ENCODE peak calls at places on chromosomes 1 and 21, in four cellular contexts. B, G, Z and S are unnamed samples.

GRCh38 chr1:230747886-230748800 is 955 bp downstream of the CAPN9 start:
- DNase-seq in G (no peak), B (no peak), Z (no peak), S (no peak)

GRCh38 chr1:178704833-178705232 is 20.2 kb upstream of the RALGPS2 start:
- DNase-seq in B (no peak), G (no peak), Z (no peak), S (no peak)

GRCh38 chr1:38151399-38151798 is 104.8 kb upstream of the POU3F1 start:
- DNase-seq in G (no peak), B (no peak), Z (no peak), S (no peak)

GRCh38 chr1:231241751-231242150 is 739 bp downstream of the GNPAT start:
- DNase-seq in B (peak; percentile 29), G (no peak), Z (no peak), S (no peak)

GRCh38 chr1:241900381-241900780 is 52.4 kb downstream of the EXO1 start:
- DNase-seq in B (no peak), Z (no peak), G (no peak), S (no peak)

GRCh38 chr1:96075704-96076455 is 645.7 kb upstream of the PTBP2 start:
- DNase-seq in B (peak; percentile 19), G (no peak), Z (no peak), S (no peak)

GRCh38 chr1:66278260-66279046 is 255.5 kb upstream of the SGIP1 start:
- DNase-seq in Z (no peak), B (no peak), G (no peak), S (peak; percentile 92)

GRCh38 chr1:44594871-44595735 is 79.2 kb downstream of the TMEM53 start:
- DNase-seq in B (peak; percentile 63), Z (peak; percentile 71), G (no peak), S (peak; percentile 82)

GRCh38 chr21:26471116-26471505 is 102.0 kb downstream of the CYYR1 start:
- DNase-seq in B (no peak), Z (no peak), G (no peak), S (no peak)

GRCh38 chr1:212433577-212434462 is 1.1 kb downstream of the NENF start:
- DNase-seq in B (peak; percentile 19), Z (no peak), G (no peak), S (no peak)

GRCh38 chr1:39609618-39610331 is 29.7 kb downstream of the HEYL start:
- DNase-seq in Z (peak; percentile 90), B (peak; percentile 42), G (no peak), S (peak; percentile 15)

GRCh38 chr1:227918736-227919135 is 29.0 kb downstream of the WNT9A start:
- DNase-seq in G (no peak), Z (no peak), B (no peak), S (no peak)

GRCh38 chr21:45454924-45455315 is 50.0 kb downstream of the COL18A1 start:
- DNase-seq in Z (no peak), G (no peak), B (no peak), S (no peak)

GRCh38 chr1:234752927-234753326 is 142.9 kb upstream of the IRF2BP2 start:
- DNase-seq in Z (no peak), B (no peak), G (no peak), S (no peak)

GRCh38 chr1:4690951-4691675 is 36.7 kb downstream of the AJAP1 start:
- DNase-seq in B (no peak), G (no peak), Z (no peak), S (no peak)

GRCh38 chr1:31937300-31938183 is 626 bp downstream of the PTP4A2 start:
- DNase-seq in B (peak; percentile 63), Z (peak; percentile 63), G (peak; percentile 53), S (peak; percentile 90)

GRCh38 chr1:226875641-226876295 is 5.4 kb downstream of the PSEN2 start:
- DNase-seq in B (peak; percentile 31), G (no peak), Z (no peak), S (no peak)

GRCh38 chr1:43450251-43451070 is 3.3 kb downstream of the HYI start:
- DNase-seq in G (no peak), Z (no peak), B (no peak), S (no peak)

GRCh38 chr1:60903591-60903990 is 178.8 kb upstream of the NFIA start:
- DNase-seq in B (no peak), Z (peak; percentile 46), G (no peak), S (peak; percentile 12)

GRCh38 chr1:215160351-215160750 is 77.8 kb downstream of the KCNK2 start:
- DNase-seq in G (no peak), B (peak; percentile 41), Z (no peak), S (no peak)

GRCh38 chr1:66731462-66731861 is 20.8 kb upstream of the DYNLT5 start:
- DNase-seq in B (no peak), G (no peak), Z (no peak), S (no peak)

GRCh38 chr1:66729130-66729922 is 22.9 kb upstream of the DYNLT5 start:
- DNase-seq in Z (no peak), G (no peak), B (no peak), S (no peak)

GRCh38 chr1:65075123-65075976 is 72.7 kb upstream of the AK4 start:
- DNase-seq in B (peak; percentile 62), G (no peak), Z (peak; percentile 76), S (peak; percentile 54)

GRCh38 chr1:242811092-242811840 is 286.8 kb upstream of the PLD5 start:
- DNase-seq in B (peak; percentile 3), G (no peak), Z (no peak), S (no peak)

GRCh38 chr1:45864124-45864721 is 60.8 kb downstream of the MAST2 start:
- DNase-seq in G (no peak), B (peak; percentile 20), Z (no peak), S (no peak)

GRCh38 chr1:192849442-192849841 is 40.6 kb downstream of the RGS2 start:
- DNase-seq in B (no peak), G (no peak), Z (no peak), S (no peak)

GRCh38 chr1:208242829-208243521 is 1.2 kb downstream of the PLXNA2 start:
- DNase-seq in Z (no peak), B (peak; percentile 50), G (no peak), S (no peak)

GRCh38 chr21:19731251-19731650 is 1267.0 kb upstream of the NCAM2 start:
- DNase-seq in B (no peak), Z (no peak), G (no peak), S (no peak)

GRCh38 chr1:234611153-234611798 is 1.3 kb upstream of the IRF2BP2 start:
- DNase-seq in B (peak; percentile 88), Z (peak; percentile 95), G (no peak), S (peak; percentile 81)

GRCh38 chr1:44637590-44638411 is 36.5 kb downstream of the TMEM53 start:
- DNase-seq in Z (no peak), B (no peak), G (no peak), S (no peak)

GRCh38 chr1:178513278-178513983 is 522 bp downstream of the TEX35 start:
- DNase-seq in G (no peak), Z (peak; percentile 42), B (peak; percentile 29), S (no peak)

GRCh38 chr1:161727343-161727924 is 6.1 kb downstream of the FCRLB start:
- DNase-seq in B (peak; percentile 78), Z (no peak), G (no peak), S (no peak)

GRCh38 chr21:18356801-18357200 is 46.8 kb downstream of the TMPRSS15 start:
- DNase-seq in Z (no peak), B (no peak), G (no peak), S (no peak)

GRCh38 chr1:172724746-172725613 is 66.1 kb downstream of the FASLG start:
- DNase-seq in B (no peak), G (no peak), Z (no peak), S (no peak)

GRCh38 chr21:45981641-45982255 is at the start of gene COL6A1:
- DNase-seq in Z (peak; percentile 62), G (no peak), B (peak; percentile 78), S (peak; percentile 32)

GRCh38 chr1:59511476-59512465 is 214.9 kb downstream of the FGGY start:
- DNase-seq in G (no peak), Z (no peak), B (no peak), S (no peak)

GRCh38 chr1:208476825-208477170 is 232.6 kb upstream of the PLXNA2 start:
- DNase-seq in Z (no peak), B (no peak), G (no peak), S (no peak)

GRCh38 chr1:32335951-32336867 is at the start of gene MARCKSL1:
- DNase-seq in B (peak; percentile 78), G (peak; percentile 50), Z (peak; percentile 84), S (peak; percentile 86)